ENCODE peak calls at places on chromosomes 4 and X, in four cellular contexts. N is suprapubic skin, C is prostate gland, T is SK-N-SH. Y is an unnamed sample. For H3K9me3, the result is how much of the 10 kb centered on the place peaks cover.

GRCh38 chrX:148412006-148412405 is 88.4 kb upstream of the AFF2 start:
- DNase-seq in N (no peak), C (no peak), T (no peak), Y (no peak)

GRCh38 chr4:128517739-128518510 is 230.3 kb upstream of the PGRMC2 start:
- DNase-seq in C (no peak), T (peak), N (no peak), Y (no peak)

GRCh38 chrX:119694601-119695534 is 1.9 kb upstream of the SEPTIN6 start:
- DNase-seq in C (no peak), N (no peak), T (peak), Y (no peak)

GRCh38 chrX:153725039-153725831 is 579 bp downstream of the ABCD1 start:
- DNase-seq in N (no peak), T (no peak), C (no peak), Y (no peak)

GRCh38 chrX:49993661-49994060 is 71.3 kb downstream of the CLCN5 start:
- DNase-seq in C (no peak), N (no peak), T (no peak), Y (no peak)

GRCh38 chrX:154486052-154486395 is 391 bp downstream of the UBL4A start:
- DNase-seq in N (no peak), T (peak), C (no peak), Y (no peak)

GRCh38 chr4:3387943-3388348 is 53.8 kb upstream of the HGFAC start:
- DNase-seq in C (peak), N (peak), T (peak), Y (peak)

GRCh38 chr4:30269850-30270249 is 450.3 kb upstream of the PCDH7 start:
- DNase-seq in C (no peak), T (no peak), N (no peak), Y (no peak)

GRCh38 chr4:140839396-140839795 is 83.2 kb upstream of the TBC1D9 start:
- DNase-seq in T (no peak), N (no peak), C (no peak), Y (no peak)

GRCh38 chrX:8244301-8244700 is 73.2 kb upstream of the VCX2 start:
- DNase-seq in N (no peak), T (no peak), C (no peak), Y (no peak)

GRCh38 chr4:76549765-76550164 is 114.7 kb downstream of the SHROOM3 start:
- DNase-seq in C (no peak), N (no peak), T (no peak), Y (no peak)

GRCh38 chr4:15317246-15317645 is 110.6 kb upstream of the C1QTNF7 start:
- DNase-seq in N (no peak), T (no peak), C (no peak), Y (no peak)

GRCh38 chrX:150880808-150881165 is 17.7 kb downstream of the CD99L2 start:
- DNase-seq in T (no peak), N (no peak), C (no peak), Y (no peak)
- H3K27ac ChIP-seq in T (no peak), N (no peak), C (no peak), Y (no peak)

GRCh38 chrX:132016628-132017430 is 6.3 kb upstream of the STK26 start:
- DNase-seq in T (no peak), C (no peak), N (no peak), Y (no peak)
- TF ChIP-seq POLR2AphosphoS5 in T (no peak), C (no peak), N (no peak), Y (no peak)

DNA sequence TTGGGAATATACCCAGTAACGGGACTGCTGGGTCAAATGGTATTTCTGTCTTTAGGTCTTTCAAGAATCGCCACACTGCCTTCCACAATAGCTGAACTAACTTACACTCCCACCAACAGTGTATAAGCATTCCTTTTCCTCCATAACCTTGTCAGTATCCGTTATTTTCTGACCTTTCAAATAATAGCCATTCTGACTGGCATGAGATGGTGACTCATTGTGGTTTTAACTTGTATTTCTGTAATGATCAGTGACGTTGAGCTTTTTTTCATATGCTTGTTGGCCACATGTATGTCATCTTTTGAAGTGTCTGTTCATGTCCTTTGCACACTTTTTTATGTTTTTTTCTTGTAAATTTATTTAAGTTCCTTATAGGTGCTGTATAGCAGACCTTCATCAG is 81.2 kb downstream of the ADAM29 start:
- DNase-seq in N (no peak), C (no peak), T (no peak), Y (no peak)
- H3K9me3 ChIP-seq in N (under half), C (under half), T (under half), Y (under half)

GRCh38 chr4:67218883-67219282 is 326.4 kb downstream of the CENPC start:
- DNase-seq in C (no peak), T (no peak), N (no peak), Y (no peak)
- H3K27ac ChIP-seq in C (no peak), T (no peak), N (no peak), Y (no peak)

DNA sequence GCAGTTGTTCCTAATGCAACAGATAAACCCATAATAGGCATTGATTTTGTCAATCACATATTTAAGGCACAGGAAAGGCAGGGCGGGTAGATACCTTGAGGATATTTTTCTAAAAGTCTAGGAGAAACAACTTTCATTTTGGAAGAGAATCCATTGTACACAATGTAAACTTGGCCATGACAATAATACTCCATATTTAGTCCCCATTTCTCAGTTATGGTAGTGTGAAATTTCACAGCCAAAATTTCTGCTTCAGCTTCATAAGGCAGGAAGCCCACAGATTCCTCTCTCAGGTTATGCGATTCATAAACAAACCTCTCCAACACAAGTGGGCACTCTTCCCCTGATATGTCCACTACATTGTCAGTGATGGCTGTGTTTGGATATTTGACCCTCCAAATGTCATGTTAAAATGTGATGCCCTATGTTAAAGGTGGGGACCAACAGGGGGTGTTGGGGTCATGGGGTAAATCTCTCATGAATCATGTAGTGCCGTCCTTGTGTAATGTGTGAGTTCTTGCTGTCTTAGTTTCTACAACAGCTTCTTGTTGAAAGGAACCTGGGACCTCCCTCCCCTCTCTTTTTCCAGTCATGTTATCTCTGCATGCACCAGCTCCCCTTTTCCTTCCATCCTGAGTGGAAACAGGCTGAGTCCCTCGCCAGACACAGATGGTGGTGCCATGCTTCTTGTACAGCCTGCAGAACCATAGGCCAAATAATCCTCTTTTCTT is 598.2 kb upstream of the GNPDA2 start:
- DNase-seq in N (no peak), T (no peak), C (no peak), Y (no peak)
- TF ChIP-seq POLR2AphosphoS5 in N (no peak), T (no peak), C (no peak), Y (no peak)

Y was measured in breast epithelium.